ENCODE peak calls at places on chromosomes 2 and 18, in four cellular contexts. Y is stomach; C is stimulated activated CD8-positive, alpha-beta memory T cell treated with anti-CD3 and anti-CD28 coated beads, Interleukin-15, amount 100 ng/mL, for 4 hours; B is kidney glomerular epithelial cell. K is an unnamed sample.

GRCh38 chr18:6482198-6482977 is 67.7 kb upstream of the L3MBTL4 start:
- DNase-seq in Y (peak), C (no peak), B (peak), K (peak)

GRCh38 chr2:223601932-223602676 is at the start of gene SCG2:
- DNase-seq in Y (peak), C (no peak), B (peak), K (no peak)

GRCh38 chr2:16960579-16960978 is 294.9 kb upstream of the CYRIA start:
- DNase-seq in Y (no peak), C (no peak), B (no peak), K (no peak)

GRCh38 chr2:54909006-54909405 is 141.2 kb downstream of the RTN4 start:
- DNase-seq in Y (no peak), C (no peak), B (no peak), K (no peak)

GRCh38 chr2:109448946-109449788 is 164.6 kb downstream of the SEPTIN10 start:
- DNase-seq in Y (peak), C (no peak), B (no peak), K (no peak)

GRCh38 chr2:139876964-139877363 is 1096.8 kb upstream of the NXPH2 start:
- DNase-seq in Y (no peak), C (no peak), B (no peak), K (no peak)

GRCh38 chr2:40556298-40556697 is 104.4 kb upstream of the SLC8A1 start:
- DNase-seq in Y (no peak), C (no peak), B (no peak), K (no peak)

GRCh38 chr2:8514748-8515389 is 167.0 kb upstream of the ID2 start:
- DNase-seq in Y (no peak), C (no peak), B (no peak), K (no peak)

GRCh38 chr2:64019083-64019974 is at the start of gene VPS54:
- DNase-seq in Y (peak), C (peak), B (no peak), K (peak)

GRCh38 chr2:224894356-224894755 is 147.9 kb downstream of the DOCK10 start:
- DNase-seq in Y (no peak), C (no peak), B (no peak), K (no peak)

GRCh38 chr2:169824373-169825333 is at the start of gene METTL5:
- DNase-seq in Y (peak), C (peak), B (peak), K (peak)

GRCh38 chr2:64952896-64953482 is 36.2 kb upstream of the SLC1A4 start:
- DNase-seq in Y (no peak), C (no peak), B (no peak), K (no peak)

GRCh38 chr2:219396863-219397457 is 9.2 kb upstream of the DNPEP start:
- DNase-seq in Y (no peak), C (no peak), B (no peak), K (no peak)

GRCh38 chr2:19208479-19209204 is 149.8 kb downstream of the OSR1 start:
- DNase-seq in Y (no peak), C (no peak), B (no peak), K (no peak)

GRCh38 chr18:64416990-64417389 is 268.1 kb upstream of the LINC00305 start:
- DNase-seq in Y (no peak), C (no peak), B (no peak), K (no peak)

GRCh38 chr18:58046794-58047555 is 2.9 kb downstream of the NEDD4L start:
- DNase-seq in Y (no peak), C (no peak), B (peak), K (no peak)

GRCh38 chr2:112818094-112818902 is 18.3 kb downstream of the IL1B start:
- DNase-seq in Y (no peak), C (no peak), B (peak), K (no peak)

GRCh38 chr2:119694994-119695521 is 16.1 kb downstream of the TMEM177 start:
- DNase-seq in Y (no peak), C (no peak), B (peak), K (no peak)

GRCh38 chr2:149422337-149422990 is 92.1 kb downstream of the LYPD6 start:
- DNase-seq in Y (no peak), C (no peak), B (peak), K (no peak)

GRCh38 chr18:27377251-27377650 is 192.1 kb upstream of the CHST9 start:
- DNase-seq in Y (no peak), C (no peak), B (peak), K (no peak)

GRCh38 chr2:134892282-134893054 is 26.2 kb upstream of the CCNT2 start:
- DNase-seq in Y (no peak), C (no peak), B (peak), K (no peak)

GRCh38 chr2:24568492-24568891 is 77.4 kb downstream of the NCOA1 start:
- DNase-seq in Y (no peak), C (no peak), B (no peak), K (no peak)

GRCh38 chr18:23825978-23826405 is 136.7 kb downstream of the LAMA3 start:
- DNase-seq in Y (no peak), C (no peak), B (peak), K (peak)

GRCh38 chr2:98824256-98825042 is 93.5 kb upstream of the MGAT4A start:
- DNase-seq in Y (no peak), C (no peak), B (no peak), K (no peak)

GRCh38 chr2:207230261-207231105 is 64.7 kb upstream of the KLF7 start:
- DNase-seq in Y (no peak), C (no peak), B (no peak), K (no peak)

GRCh38 chr2:1546901-1547300 is 133.6 kb downstream of the TPO start:
- DNase-seq in Y (no peak), C (no peak), B (no peak), K (no peak)

GRCh38 chr18:2522112-2522511 is 49.2 kb downstream of the METTL4 start:
- DNase-seq in Y (no peak), C (no peak), B (no peak), K (no peak)

GRCh38 chr18:23415530-23415929 is 37.6 kb upstream of the RIOK3 start:
- DNase-seq in Y (no peak), C (no peak), B (no peak), K (no peak)

GRCh38 chr2:6845312-6845711 is 20.4 kb downstream of the CMPK2 start:
- DNase-seq in Y (no peak), C (no peak), B (no peak), K (no peak)

GRCh38 chr18:79791141-79791972 is 6.4 kb upstream of the KCNG2 start:
- DNase-seq in Y (peak), C (no peak), B (no peak), K (no peak)

GRCh38 chr2:128357561-128358370 is 39.1 kb upstream of the HS6ST1 start:
- DNase-seq in Y (no peak), C (no peak), B (no peak), K (no peak)

GRCh38 chr18:23238651-23239349 is 103.5 kb downstream of the CABLES1 start:
- DNase-seq in Y (no peak), C (no peak), B (no peak), K (no peak)

GRCh38 chr2:144382848-144383247 is 137.1 kb downstream of the ZEB2 start:
- DNase-seq in Y (no peak), C (no peak), B (no peak), K (no peak)

GRCh38 chr2:48589170-48589767 is 28.4 kb upstream of the GTF2A1L start:
- DNase-seq in Y (no peak), C (no peak), B (peak), K (no peak)

GRCh38 chr18:56986829-56987228 is 160.1 kb upstream of the BOD1L2 start:
- DNase-seq in Y (no peak), C (no peak), B (no peak), K (no peak)

GRCh38 chr2:205708231-205708631 is 25.9 kb downstream of the NRP2 start:
- DNase-seq in Y (no peak), C (no peak), B (peak), K (no peak)

GRCh38 chr18:35408843-35409261 is 31.7 kb upstream of the ZNF396 start:
- DNase-seq in Y (peak), C (no peak), B (no peak), K (no peak)